ENCODE peak calls at places on chromosome 4, in eight cellular contexts. R is nephron progenitor cell, X is colonic mucosa, G is OCI-LY7, H is HFF-Myc, L is WTC11, T is neural crest cell, W is GM13977. U is an unnamed sample.

GRCh38 chr4:83851261-83852084 is 315.6 kb downstream of the GPAT3 start:
- DNase-seq in R (no peak), X (no peak), G (no peak), H (no peak), L (peak), T (peak), W (no peak), U (peak)

GRCh38 chr4:175309041-175309440 is 390.9 kb downstream of the ADAM29 start:
- DNase-seq in R (no peak), X (no peak), G (no peak), H (no peak), L (no peak), T (no peak), W (no peak), U (no peak)

GRCh38 chr4:22216278-22216677 is 267.7 kb upstream of the KCNIP4 start:
- DNase-seq in R (no peak), X (no peak), G (no peak), H (no peak), L (no peak), T (no peak), W (no peak), U (no peak)

GRCh38 chr4:1209821-1210220 is 37.4 kb upstream of the SPON2 start:
- DNase-seq in R (peak), X (peak), G (no peak), H (no peak), L (no peak), T (peak), W (no peak), U (no peak)

GRCh38 chr4:159369256-159369655 is 266.4 kb downstream of the RAPGEF2 start:
- DNase-seq in R (no peak), X (no peak), G (no peak), H (no peak), L (no peak), T (no peak), W (no peak), U (no peak)

GRCh38 chr4:15451181-15451865 is 18.4 kb upstream of the CC2D2A start:
- DNase-seq in R (no peak), X (no peak), G (no peak), H (peak), L (no peak), T (no peak), W (no peak), U (peak)

GRCh38 chr4:16761031-16761430 is 137.4 kb downstream of the LDB2 start:
- DNase-seq in R (no peak), X (no peak), G (no peak), H (no peak), L (no peak), T (no peak), W (no peak), U (no peak)

GRCh38 chr4:80219301-80220025 is 22.2 kb downstream of the PRDM8 start:
- DNase-seq in R (peak), X (no peak), G (no peak), H (no peak), L (peak), T (no peak), W (no peak), U (no peak)

GRCh38 chr4:76279462-76279861 is 27.1 kb upstream of the STBD1 start:
- DNase-seq in R (no peak), X (no peak), G (no peak), H (no peak), L (no peak), T (no peak), W (no peak), U (no peak)

GRCh38 chr4:170978990-170979389 is 834.2 kb upstream of the GALNTL6 start:
- DNase-seq in R (no peak), X (no peak), G (no peak), H (no peak), L (peak), T (no peak), W (no peak), U (no peak)
- TF ChIP-seq CTCF in R (no peak), X (no peak), G (peak), H (no peak), L (no peak), T (no peak), W (no peak), U (no peak)

GRCh38 chr4:23921993-23922392 is 32.1 kb upstream of the PPARGC1A start:
- DNase-seq in R (no peak), X (no peak), G (no peak), H (no peak), L (no peak), T (no peak), W (no peak), U (no peak)

GRCh38 chr4:23923141-23923540 is 33.3 kb upstream of the PPARGC1A start:
- DNase-seq in R (no peak), X (no peak), G (no peak), H (no peak), L (no peak), T (no peak), W (no peak), U (no peak)

GRCh38 chr4:23922535-23923115 is 32.8 kb upstream of the PPARGC1A start:
- DNase-seq in R (no peak), X (no peak), G (no peak), H (no peak), L (no peak), T (no peak), W (no peak), U (no peak)

GRCh38 chr4:23924556-23924955 is 34.7 kb upstream of the PPARGC1A start:
- DNase-seq in R (no peak), X (no peak), G (no peak), H (no peak), L (no peak), T (no peak), W (no peak), U (no peak)

DNA sequence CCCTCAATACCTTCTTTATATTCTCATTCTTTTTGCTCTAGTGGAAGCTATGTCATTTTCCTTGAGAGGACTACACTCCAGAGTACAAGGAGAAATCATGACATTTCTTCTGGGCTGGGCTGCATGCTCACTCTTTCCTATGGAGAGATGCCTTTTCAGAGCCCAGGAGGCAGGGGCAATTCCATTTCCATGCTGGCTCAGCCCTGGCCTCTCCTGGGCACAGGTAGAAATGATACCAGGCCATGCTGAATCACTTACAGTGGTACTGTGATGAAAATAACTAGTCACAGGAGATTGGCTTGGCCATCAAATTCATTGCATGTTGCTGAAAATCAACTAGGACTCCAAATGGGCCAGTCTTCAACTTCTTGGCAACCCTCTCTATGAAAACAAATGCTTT is 34.0 kb upstream of the PPARGC1A start:
- DNase-seq in R (no peak), X (no peak), G (no peak), H (no peak), L (no peak), T (no peak), W (no peak), U (no peak)
- TF ChIP-seq CTCF in R (no peak), X (no peak), G (no peak), H (no peak), L (no peak), T (no peak), W (no peak), U (no peak)

GRCh38 chr4:5812506-5813229 is 80.2 kb downstream of the CRMP1 start:
- DNase-seq in R (peak), X (peak), G (peak), H (peak), L (no peak), T (peak), W (peak), U (peak)

GRCh38 chr4:5808081-5808741 is 84.7 kb downstream of the CRMP1 start:
- DNase-seq in R (no peak), X (no peak), G (no peak), H (no peak), L (no peak), T (no peak), W (no peak), U (no peak)

GRCh38 chr4:5810151-5810550 is 82.7 kb downstream of the CRMP1 start:
- DNase-seq in R (no peak), X (no peak), G (no peak), H (no peak), L (no peak), T (no peak), W (no peak), U (no peak)

GRCh38 chr4:5809216-5809776 is 83.6 kb downstream of the CRMP1 start:
- DNase-seq in R (no peak), X (no peak), G (no peak), H (no peak), L (no peak), T (no peak), W (no peak), U (no peak)

GRCh38 chr4:5810770-5811430 is 82.0 kb downstream of the CRMP1 start:
- DNase-seq in R (no peak), X (no peak), G (no peak), H (no peak), L (no peak), T (no peak), W (no peak), U (no peak)
- TF ChIP-seq CTCF in R (no peak), X (no peak), G (no peak), H (no peak), L (no peak), T (no peak), W (no peak), U (no peak)

GRCh38 chr4:122930877-122931276 is 8.5 kb upstream of the NUDT6 start:
- DNase-seq in R (no peak), X (no peak), G (peak), H (no peak), L (no peak), T (no peak), W (no peak), U (no peak)
- TF ChIP-seq CTCF in R (peak), X (peak), G (peak), H (peak), L (no peak), T (peak), W (peak), U (peak)

GRCh38 chr4:53196872-53197759 is 168.7 kb downstream of the SCFD2 start:
- DNase-seq in R (peak), X (no peak), G (peak), H (peak), L (no peak), T (no peak), W (peak), U (peak)
- TF ChIP-seq CTCF in R (peak), X (peak), G (peak), H (peak), L (peak), T (peak), W (peak), U (peak)

GRCh38 chr4:3074846-3075651 is 568 bp downstream of the HTT start:
- DNase-seq in R (peak), X (peak), G (peak), H (peak), L (peak), T (peak), W (peak), U (peak)

GRCh38 chr4:3073158-3074077 is 920 bp downstream of the HTT-AS start:
- DNase-seq in R (no peak), X (peak), G (no peak), H (peak), L (peak), T (peak), W (no peak), U (no peak)

GRCh38 chr4:3075652-3075981 is 1.1 kb downstream of the HTT start:
- DNase-seq in R (no peak), X (no peak), G (no peak), H (no peak), L (no peak), T (no peak), W (no peak), U (no peak)

GRCh38 chr4:3071811-3072210 is 2.5 kb downstream of the HTT-AS start:
- DNase-seq in R (no peak), X (no peak), G (no peak), H (no peak), L (no peak), T (no peak), W (no peak), U (peak)

GRCh38 chr4:3074078-3074845 is at the start of the genes HTT and HTT-AS:
- DNase-seq in R (peak), X (peak), G (peak), H (peak), L (peak), T (peak), W (peak), U (peak)
- TF ChIP-seq CTCF in R (no peak), X (no peak), G (no peak), H (no peak), L (no peak), T (peak), W (peak), U (peak)

GRCh38 chr4:134787315-134787714 is 585.7 kb upstream of the PABPC4L start:
- DNase-seq in R (no peak), X (no peak), G (no peak), H (no peak), L (no peak), T (no peak), W (no peak), U (peak)
- TF ChIP-seq CTCF in R (no peak), X (no peak), G (no peak), H (no peak), L (no peak), T (no peak), W (no peak), U (no peak)

GRCh38 chr4:48467442-48467841 is 15.7 kb upstream of the SLC10A4 start:
- DNase-seq in R (no peak), X (no peak), G (no peak), H (no peak), L (no peak), T (no peak), W (no peak), U (no peak)

GRCh38 chr4:48470570-48470969 is 12.6 kb upstream of the SLC10A4 start:
- DNase-seq in R (no peak), X (no peak), G (no peak), H (no peak), L (no peak), T (no peak), W (no peak), U (no peak)

GRCh38 chr4:48467891-48468290 is 15.3 kb upstream of the SLC10A4 start:
- DNase-seq in R (no peak), X (no peak), G (no peak), H (no peak), L (no peak), T (no peak), W (no peak), U (no peak)

GRCh38 chr4:48472794-48473193 is 10.3 kb upstream of the SLC10A4 start:
- DNase-seq in R (no peak), X (no peak), G (no peak), H (no peak), L (no peak), T (no peak), W (no peak), U (no peak)

GRCh38 chr4:48470135-48470534 is 13.0 kb upstream of the SLC10A4 start:
- DNase-seq in R (no peak), X (no peak), G (no peak), H (no peak), L (no peak), T (no peak), W (no peak), U (no peak)
- TF ChIP-seq CTCF in R (no peak), X (no peak), G (no peak), H (no peak), L (no peak), T (no peak), W (no peak), U (no peak)

DNA sequence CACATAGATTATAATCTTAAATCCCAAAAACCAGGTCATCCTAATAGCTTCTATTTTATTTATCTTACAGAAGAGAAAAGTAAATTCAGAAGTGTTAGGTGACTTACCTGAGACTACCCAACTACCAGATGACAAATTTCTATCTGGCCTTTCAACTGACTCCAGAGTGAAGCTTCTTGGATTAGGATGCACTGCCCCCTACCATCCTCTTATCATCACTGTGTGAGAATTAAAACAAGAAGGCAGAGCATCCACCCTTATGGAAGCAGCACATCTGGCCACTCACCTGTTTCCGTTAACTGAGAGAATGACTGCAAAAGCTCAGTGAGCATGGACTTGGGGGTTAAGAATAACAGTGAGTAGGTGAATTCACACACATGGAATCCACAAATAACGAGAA is 502.6 kb upstream of the TECRL start:
- DNase-seq in R (no peak), X (no peak), G (no peak), H (no peak), L (peak), T (no peak), W (no peak), U (no peak)
- TF ChIP-seq CTCF in R (no peak), X (no peak), G (no peak), H (no peak), L (no peak), T (no peak), W (no peak), U (no peak)